ENCODE peak calls at places on chromosome 13, in seven cellular contexts. O, T, P, Q, F, N and Z are unnamed samples.

GRCh38 chr13:76632388-76633044 is 253.7 kb downstream of the KCTD12 start:
- DNase-seq in P (no peak), N (no peak), Q (no peak), T (no peak), F (no peak), O (peak), Z (no peak)

GRCh38 chr13:46607768-46608553 is 55.0 kb downstream of the LRCH1 start:
- DNase-seq in F (no peak), Q (no peak), O (no peak), N (no peak), T (no peak), P (peak), Z (peak)

GRCh38 chr13:73107459-73107858 is 48.7 kb downstream of the KLF5 start:
- DNase-seq in F (no peak), Q (no peak), T (no peak), P (no peak), N (no peak), O (no peak), Z (no peak)

GRCh38 chr13:67438465-67438864 is 208.3 kb upstream of the PCDH9 start:
- DNase-seq in Q (no peak), T (no peak), N (no peak), F (no peak), P (no peak), O (peak), Z (no peak)

GRCh38 chr13:112104873-112105234 is 37.9 kb downstream of the SOX1 start:
- DNase-seq in P (no peak), Q (no peak), T (no peak), N (no peak), F (no peak), O (no peak), Z (no peak)

GRCh38 chr13:60282708-60283107 is 114.3 kb upstream of the TDRD3 start:
- DNase-seq in T (no peak), N (no peak), F (no peak), P (no peak), Q (no peak), O (no peak), Z (no peak)

GRCh38 chr13:90933097-90933826 is 414.2 kb upstream of the MIR17HG start:
- DNase-seq in Q (no peak), P (no peak), F (no peak), O (no peak), T (no peak), N (no peak), Z (no peak)

GRCh38 chr13:75180805-75181455 is 301.0 kb downstream of the TBC1D4 start:
- DNase-seq in T (peak), N (no peak), P (no peak), F (no peak), Q (no peak), O (peak), Z (peak)